ENCODE peak calls at places on chromosomes 16 and 17, in six cellular contexts. R is naive thymus-derived CD4-positive, alpha-beta T cell; I is IMR-90; T is stomach; B is SK-N-SH; S is transverse colon. K is an unnamed sample.

GRCh38 chr16:1768767-1769401 is 2.5 kb downstream of the NME3 start:
- DNase-seq in R (no peak), I (no peak), T (no peak), B (no peak), S (no peak), K (no peak)

GRCh38 chr17:81329927-81330883 is 35.1 kb upstream of the SLC38A10 start:
- DNase-seq in R (no peak), I (no peak), T (no peak), B (no peak), S (peak; percentile 61), K (peak; percentile 79)

GRCh38 chr17:16085066-16085699 is 85.6 kb downstream of the TTC19 start:
- DNase-seq in R (no peak), I (peak; percentile 89), T (no peak), B (no peak), S (no peak), K (no peak)

GRCh38 chr17:1787301-1787902 is 25.5 kb downstream of the SERPINF1 start:
- DNase-seq in R (no peak), I (peak; percentile 96), T (peak; percentile 43), B (peak; percentile 52), S (peak; percentile 78), K (peak; percentile 99)

GRCh38 chr17:38870259-38871165 is 654 bp downstream of the LASP1 start:
- DNase-seq in R (peak; percentile 55), I (peak; percentile 42), T (peak; percentile 75), B (peak; percentile 83), S (peak; percentile 83), K (peak; percentile 83)

GRCh38 chr17:73791644-73792043 is 147.4 kb upstream of the SDK2 start:
- DNase-seq in R (no peak), I (no peak), T (no peak), B (no peak), S (no peak), K (no peak)

GRCh38 chr16:68070249-68070725 is 14.9 kb upstream of the NFATC3 start:
- DNase-seq in R (no peak), I (no peak), T (no peak), B (no peak), S (no peak), K (no peak)

GRCh38 chr17:19502517-19502916 is 31.1 kb upstream of the SLC47A1 start:
- DNase-seq in R (no peak), I (no peak), T (no peak), B (no peak), S (no peak), K (no peak)

GRCh38 chr17:77383613-77384608 is 243.1 kb downstream of the SEC14L1 start:
- DNase-seq in R (no peak), I (no peak), T (peak; percentile 77), B (no peak), S (no peak), K (no peak)

GRCh38 chr17:55219484-55219883 is 45.3 kb upstream of the HLF start:
- DNase-seq in R (no peak), I (no peak), T (no peak), B (no peak), S (no peak), K (no peak)

GRCh38 chr16:86044881-86045600 is 146.1 kb downstream of the IRF8 start:
- DNase-seq in R (peak; percentile 52), I (no peak), T (peak; percentile 67), B (no peak), S (peak; percentile 24), K (peak; percentile 72)

GRCh38 chr16:2015117-2015946 is 4.3 kb upstream of the NPW start:
- DNase-seq in R (no peak), I (peak; percentile 47), T (peak; percentile 61), B (no peak), S (peak; percentile 79), K (peak; percentile 88)

DNA sequence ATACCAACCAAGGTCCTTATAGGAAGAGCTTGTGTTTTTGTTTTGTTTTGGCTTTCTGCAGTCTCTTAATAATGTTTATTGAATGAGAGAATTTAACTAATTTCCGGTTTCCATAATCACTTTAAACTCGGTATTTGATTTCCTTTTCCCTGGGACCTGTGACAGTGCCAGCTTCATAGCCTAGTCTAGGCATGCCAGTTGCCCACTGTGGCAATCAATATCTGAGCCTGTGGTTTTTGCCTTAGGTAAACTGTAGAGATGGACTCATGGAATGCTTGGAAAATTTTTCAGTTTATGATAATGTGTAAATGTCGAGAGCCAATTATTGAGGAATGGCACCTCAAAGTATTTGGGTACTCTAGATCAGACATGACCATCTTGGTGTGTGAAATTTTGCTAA is 78.2 kb downstream of the FTO start:
- DNase-seq in R (no peak), I (no peak), T (no peak), B (no peak), S (no peak), K (no peak)
- H3K36me3 ChIP-seq in R (no peaks in the 10 kb centered on the region), I (no peaks in the 10 kb centered on the region), T (no peaks in the 10 kb centered on the region), B (no peaks in the 10 kb centered on the region), S (no peaks in the 10 kb centered on the region), K (no peaks in the 10 kb centered on the region)

GRCh38 chr16:29809850-29810698 is 1.9 kb upstream of the PRRT2 start:
- DNase-seq in R (peak; percentile 42), I (no peak), T (no peak), B (no peak), S (no peak), K (no peak)
- H3K4me3 ChIP-seq in R (peak overlapping the region; percentile 80), I (no peak overlapping the region), T (no peak overlapping the region), B (no peak overlapping the region), S (no peak overlapping the region), K (no peak overlapping the region)

GRCh38 chr16:69077251-69077650 is 28.2 kb upstream of the HAS3 start:
- DNase-seq in R (no peak), I (peak; percentile 38), T (no peak), B (no peak), S (no peak), K (no peak)
- H3K36me3 ChIP-seq in R (no peaks in the 10 kb centered on the region), I (no peaks in the 10 kb centered on the region), T (no peaks in the 10 kb centered on the region), B (no peaks in the 10 kb centered on the region), S (no peaks in the 10 kb centered on the region), K (no peaks in the 10 kb centered on the region)

GRCh38 chr17:9646556-9646905 is 1.2 kb downstream of the USP43 start:
- DNase-seq in R (no peak), I (no peak), T (no peak), B (no peak), S (no peak), K (no peak)
- H3K4me3 ChIP-seq in R (no peak overlapping the region), I (no peak overlapping the region), T (peak overlapping the region; percentile 65), B (no peak overlapping the region), S (no peak overlapping the region), K (peak overlapping the region; percentile 96)

DNA sequence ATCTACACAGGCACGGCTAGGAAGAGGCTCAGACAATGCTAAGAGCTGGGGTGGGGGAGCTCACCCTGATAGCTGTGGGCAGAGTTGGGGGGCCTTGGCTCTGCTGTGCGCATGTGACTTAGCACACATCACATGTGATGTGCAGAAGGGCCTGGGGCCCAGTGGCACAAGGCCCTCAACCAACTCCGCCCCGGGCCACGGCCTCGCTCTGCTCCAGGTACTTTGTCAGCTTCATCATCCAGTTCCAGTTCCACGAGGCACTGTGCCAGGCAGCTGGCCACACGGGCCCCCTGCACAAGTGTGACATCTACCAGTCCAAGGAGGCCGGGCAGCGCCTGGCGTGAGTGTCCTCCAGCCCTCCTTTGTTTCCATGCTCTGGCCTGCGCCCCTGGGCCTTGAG is 19.3 kb downstream of the ACE start:
- DNase-seq in R (no peak), I (no peak), T (no peak), B (no peak), S (no peak), K (no peak)
- H3K36me3 ChIP-seq in R (no peaks in the 10 kb centered on the region), I (no peaks in the 10 kb centered on the region), T (no peaks in the 10 kb centered on the region), B (no peaks in the 10 kb centered on the region), S (no peaks in the 10 kb centered on the region), K (peaks cover 6% of the 10 kb centered on the region)

DNA sequence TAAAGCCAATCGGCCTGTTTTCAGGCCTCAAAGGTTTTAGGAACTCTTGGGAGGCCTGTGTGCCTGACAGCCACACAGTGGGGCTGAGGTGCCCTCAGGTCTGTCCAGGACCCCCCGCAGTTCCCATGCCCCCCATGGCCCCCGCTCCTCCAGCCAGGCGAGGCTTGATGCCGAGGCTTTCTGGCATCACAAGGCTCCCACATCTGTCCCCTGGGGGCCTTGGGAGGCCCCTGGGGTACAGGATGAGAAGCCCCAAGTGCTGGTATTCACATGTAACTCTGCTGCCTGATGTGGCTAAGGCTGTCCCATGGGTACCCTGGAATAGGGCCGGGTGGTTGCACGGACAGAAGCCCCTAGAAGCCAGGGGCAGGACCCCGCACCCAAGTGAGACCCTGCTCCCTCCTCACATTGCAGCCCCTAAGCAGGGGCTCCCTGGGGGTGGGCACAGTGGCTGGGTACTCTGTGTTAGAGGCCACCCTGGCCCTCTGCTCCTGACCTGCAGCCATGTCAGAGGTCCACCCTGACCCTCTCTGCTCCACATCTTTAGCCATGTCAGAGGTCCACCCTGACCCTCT is 2.3 kb downstream of the CBFA2T3 start:
- DNase-seq in R (no peak), I (no peak), T (no peak), B (no peak), S (no peak), K (no peak)
- H3K4me3 ChIP-seq in R (no peak overlapping the region), I (no peak overlapping the region), T (no peak overlapping the region), B (no peak overlapping the region), S (no peak overlapping the region), K (no peak overlapping the region)

GRCh38 chr17:50198026-50198669 is 3.3 kb downstream of the COL1A1 start:
- DNase-seq in R (peak; percentile 47), I (peak; percentile 63), T (peak; percentile 73), B (peak; percentile 89), S (peak; percentile 79), K (peak; percentile 81)
- H3K36me3 ChIP-seq in R (no peaks in the 10 kb centered on the region), I (peaks cover 65% of the 10 kb centered on the region), T (peaks cover 49% of the 10 kb centered on the region), B (peaks cover 60% of the 10 kb centered on the region), S (peaks cover 35% of the 10 kb centered on the region), K (no peaks in the 10 kb centered on the region)

GRCh38 chr17:82837586-82838320 is 2.1 kb downstream of the ZNF750 start:
- DNase-seq in R (no peak), I (no peak), T (no peak), B (no peak), S (peak; percentile 65), K (peak; percentile 56)
- H3K4me3 ChIP-seq in R (no peak overlapping the region), I (no peak overlapping the region), T (no peak overlapping the region), B (no peak overlapping the region), S (no peak overlapping the region), K (no peak overlapping the region)

GRCh38 chr16:74679983-74680382 is 13.3 kb upstream of the RFWD3 start:
- DNase-seq in R (no peak), I (no peak), T (no peak), B (no peak), S (no peak), K (no peak)
- H3K36me3 ChIP-seq in R (peaks cover 68% of the 10 kb centered on the region), I (peaks cover 3% of the 10 kb centered on the region), T (peaks cover 100% of the 10 kb centered on the region), B (no peaks in the 10 kb centered on the region), S (no peaks in the 10 kb centered on the region), K (peaks cover 6% of the 10 kb centered on the region)

DNA sequence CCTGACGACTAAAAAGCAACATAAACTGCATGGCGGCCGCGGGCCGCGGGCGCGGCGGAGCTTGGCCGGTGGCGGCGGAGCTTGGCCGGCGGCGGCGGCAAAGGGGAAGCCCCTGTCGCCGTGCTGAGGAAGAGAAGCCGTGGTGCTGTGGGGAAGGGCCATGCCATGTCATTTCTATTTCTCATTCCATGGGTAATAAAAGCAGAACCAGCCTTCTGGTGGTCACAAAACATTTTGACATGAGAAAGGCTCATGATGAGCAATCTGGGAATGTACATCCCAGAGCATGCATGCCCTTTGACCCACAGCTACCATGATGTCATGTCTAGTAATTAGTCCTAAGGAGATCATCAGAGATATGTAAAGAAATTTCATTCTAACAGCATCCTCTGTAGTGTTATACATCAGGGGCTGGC is 23.9 kb upstream of the HEATR6 start:
- DNase-seq in R (peak; percentile 17), I (peak; percentile 79), T (no peak), B (no peak), S (peak; percentile 37), K (peak; percentile 38)
- H3K4me3 ChIP-seq in R (no peak overlapping the region), I (peak overlapping the region; percentile 11), T (peak overlapping the region; percentile 36), B (no peak overlapping the region), S (no peak overlapping the region), K (no peak overlapping the region)

K was measured in small intestine.